ENCODE peak calls at places on chromosomes 2 and 18, in eight cellular contexts. C is Ammon's horn; A is left ventricle myocardium superior; X is thoracic aorta; I is AG09309; Y is GM23248; V is AG10803; O is stimulated activated CD4-positive, alpha-beta T cell treated with anti-CD3 and anti-CD28 coated beads, Interleukin-2, amount 100 ng/mL, for 24 hours. N is an unnamed sample.

GRCh38 chr2:207513577-207514257 is 16.0 kb upstream of the CREB1 start:
- DNase-seq in X (no peak), A (no peak), O (no peak), V (peak; percentile 100), Y (peak; percentile 96), I (peak; percentile 98), C (peak; percentile 0), N (no peak)

GRCh38 chr2:100405403-100406119 is 11.9 kb downstream of the CHST10 start:
- DNase-seq in A (no peak), X (no peak), Y (no peak), I (no peak), O (no peak), C (no peak), V (no peak), N (no peak)

GRCh38 chr2:100291152-100291970 is 30.9 kb downstream of the LONRF2 start:
- DNase-seq in X (no peak), I (peak; percentile 87), V (peak; percentile 87), C (peak; percentile 44), A (no peak), O (peak; percentile 62), Y (peak; percentile 96), N (peak; percentile 17)

GRCh38 chr2:164722604-164723338 is 101.5 kb upstream of the GRB14 start:
- DNase-seq in Y (peak; percentile 25), V (no peak), A (no peak), I (no peak), X (no peak), C (no peak), O (no peak), N (no peak)

GRCh38 chr2:33275689-33276444 is 200.6 kb upstream of the RASGRP3 start:
- DNase-seq in O (peak; percentile 16), I (peak; percentile 68), A (no peak), V (peak; percentile 81), C (peak; percentile 55), X (peak; percentile 78), Y (peak; percentile 99), N (no peak)

GRCh38 chr2:216222650-216223352 is 113.7 kb downstream of the XRCC5 start:
- DNase-seq in A (no peak), C (no peak), Y (peak; percentile 78), I (no peak), O (no peak), X (no peak), V (peak; percentile 41), N (no peak)

GRCh38 chr18:8116346-8117007 is 492.8 kb upstream of the RAB12 start:
- DNase-seq in A (no peak), O (no peak), I (no peak), X (no peak), Y (peak; percentile 91), C (no peak), V (peak; percentile 58), N (no peak)

GRCh38 chr2:6008186-6008585 is 316.0 kb downstream of the SOX11 start:
- DNase-seq in C (peak; percentile 14), V (no peak), Y (no peak), O (no peak), I (no peak), A (no peak), X (no peak), N (no peak)

GRCh38 chr2:105746177-105747080 is 1.7 kb downstream of the NCK2 start:
- DNase-seq in C (no peak), Y (no peak), X (peak; percentile 18), O (peak; percentile 96), A (peak; percentile 71), V (no peak), I (no peak), N (peak; percentile 4)

GRCh38 chr2:29374823-29375222 is 259.6 kb downstream of the CLIP4 start:
- DNase-seq in Y (no peak), C (no peak), I (no peak), O (no peak), X (no peak), V (no peak), A (no peak), N (no peak)

GRCh38 chr2:238286987-238287386 is 1.4 kb downstream of the PER2 start:
- DNase-seq in X (no peak), V (peak; percentile 11), O (peak; percentile 45), Y (peak; percentile 52), C (peak; percentile 76), A (peak; percentile 32), I (no peak), N (no peak)

GRCh38 chr2:172438741-172439508 is 11.5 kb downstream of the ITGA6 start:
- DNase-seq in C (no peak), I (no peak), X (no peak), Y (peak; percentile 70), V (peak; percentile 44), O (no peak), A (no peak), N (no peak)

GRCh38 chr2:60868589-60869273 is 12.6 kb upstream of the REL start:
- DNase-seq in Y (no peak), C (no peak), A (no peak), O (no peak), X (no peak), V (no peak), I (no peak), N (no peak)

GRCh38 chr2:193240752-193241151 is 1046.0 kb upstream of the TMEFF2 start:
- DNase-seq in I (no peak), C (no peak), A (no peak), V (no peak), Y (peak; percentile 7), X (no peak), O (no peak), N (no peak)

GRCh38 chr2:28869494-28870145 is 489 bp downstream of the TRMT61B start:
- DNase-seq in X (no peak), C (peak; percentile 26), I (no peak), A (no peak), Y (peak; percentile 79), O (no peak), V (no peak), N (no peak)

GRCh38 chr2:149134335-149134923 is 95.9 kb downstream of the LYPD6B start:
- DNase-seq in C (no peak), A (no peak), O (no peak), X (no peak), V (no peak), Y (no peak), I (no peak), N (no peak)

GRCh38 chr2:160241251-160242137 is 41.4 kb upstream of the ITGB6 start:
- DNase-seq in A (no peak), V (peak; percentile 71), O (no peak), X (peak; percentile 40), I (no peak), C (no peak), Y (peak; percentile 87), N (no peak)

GRCh38 chr2:201784547-201784946 is 3.8 kb upstream of the ALS2 start:
- DNase-seq in O (no peak), Y (no peak), X (no peak), A (no peak), C (no peak), I (no peak), V (no peak), N (no peak)

GRCh38 chr2:203330434-203330833 is 2.2 kb downstream of the ABI2 start:
- DNase-seq in Y (peak; percentile 73), A (no peak), X (no peak), V (peak; percentile 70), O (no peak), I (peak; percentile 20), C (no peak), N (no peak)

GRCh38 chr2:128626758-128627515 is 308.3 kb upstream of the HS6ST1 start:
- DNase-seq in O (no peak), V (no peak), X (no peak), I (no peak), Y (peak; percentile 79), C (no peak), A (peak; percentile 8), N (no peak)

GRCh38 chr2:150450765-150451164 is 36.7 kb downstream of the RND3 start:
- DNase-seq in A (no peak), I (no peak), O (no peak), V (peak; percentile 11), X (no peak), C (no peak), Y (peak; percentile 8), N (no peak)

GRCh38 chr2:118121986-118122767 is 33.9 kb downstream of the INSIG2 start:
- DNase-seq in V (peak; percentile 19), I (no peak), A (no peak), X (no peak), O (no peak), C (no peak), Y (peak; percentile 23), N (no peak)

GRCh38 chr2:215604631-215605030 is 168.8 kb upstream of the FN1 start:
- DNase-seq in C (no peak), O (no peak), V (no peak), A (no peak), X (no peak), Y (no peak), I (no peak), N (no peak)

GRCh38 chr2:60508307-60508706 is 45.1 kb downstream of the BCL11A start:
- DNase-seq in A (no peak), O (no peak), C (no peak), V (no peak), Y (no peak), I (no peak), X (no peak), N (no peak)

GRCh38 chr18:47254341-47254939 is 3.0 kb upstream of the SKOR2 start:
- DNase-seq in O (peak; percentile 49), X (no peak), C (no peak), I (no peak), Y (peak; percentile 54), V (peak; percentile 33), A (peak; percentile 65), N (no peak)

GRCh38 chr2:60556998-60557955 is 3.8 kb upstream of the BCL11A start:
- DNase-seq in A (no peak), C (no peak), X (no peak), I (no peak), Y (no peak), V (no peak), O (no peak), N (no peak)

GRCh38 chr2:27762951-27763906 is 8.3 kb upstream of the MRPL33 start:
- DNase-seq in I (no peak), X (no peak), V (peak; percentile 78), O (no peak), A (no peak), Y (peak; percentile 37), C (no peak), N (no peak)

GRCh38 chr2:238114851-238115660 is 14.9 kb downstream of the ESPNL start:
- DNase-seq in V (no peak), X (no peak), I (no peak), O (no peak), Y (no peak), A (no peak), C (no peak), N (no peak)

GRCh38 chr18:34222396-34223163 is 2.1 kb downstream of the NOL4 start:
- DNase-seq in O (no peak), I (no peak), V (no peak), A (peak; percentile 43), C (peak; percentile 57), X (no peak), Y (peak; percentile 29), N (no peak)

GRCh38 chr18:13268035-13268700 is 49.6 kb downstream of the LDLRAD4 start:
- DNase-seq in X (no peak), A (no peak), Y (peak; percentile 45), V (peak; percentile 64), I (peak; percentile 5), O (no peak), C (peak; percentile 49), N (no peak)

GRCh38 chr2:12055219-12055618 is 308.8 kb downstream of the LPIN1 start:
- DNase-seq in V (no peak), X (no peak), I (no peak), O (no peak), C (no peak), Y (no peak), A (no peak), N (no peak)

GRCh38 chr2:127025357-127026062 is 81.4 kb downstream of the BIN1 start:
- DNase-seq in C (peak; percentile 93), A (peak; percentile 76), I (peak; percentile 32), Y (peak; percentile 89), O (peak; percentile 77), V (peak; percentile 56), X (peak; percentile 40), N (peak; percentile 33)

GRCh38 chr2:104447831-104448434 is 406.0 kb upstream of the POU3F3 start:
- DNase-seq in X (no peak), A (no peak), V (no peak), I (no peak), C (peak; percentile 37), Y (no peak), O (no peak), N (no peak)